ENCODE peak calls at places on chromosome 16, in four cellular contexts. I is MM.1S, Y is AG04450, U is natural killer cell. W is an unnamed sample.

GRCh38 chr16:27390157-27390556 is 11.8 kb upstream of the IL21R start:
- DNase-seq in Y (no peak), I (no peak), U (no peak), W (no peak)

GRCh38 chr16:29316673-29317237 is 89.8 kb downstream of the NPIPB11 start:
- DNase-seq in U (no peak), Y (no peak), I (no peak), W (no peak)

GRCh38 chr16:23359092-23359760 is 57.1 kb downstream of the SCNN1B start:
- DNase-seq in Y (no peak), U (no peak), I (no peak), W (no peak)

GRCh38 chr16:73172621-73173312 is 124.8 kb upstream of the ZFHX3 start:
- DNase-seq in I (no peak), U (no peak), Y (peak), W (no peak)

GRCh38 chr16:3045758-3046505 is 429 bp upstream of the MMP25 start:
- DNase-seq in U (peak), I (no peak), Y (no peak), W (peak)

GRCh38 chr16:30660424-30661251 is 2.4 kb downstream of the FBRS start:
- DNase-seq in U (peak), I (peak), Y (no peak), W (peak)

GRCh38 chr16:88686062-88686438 is 257 bp downstream of the SNAI3 start:
- DNase-seq in U (no peak), I (peak), Y (no peak), W (peak)

GRCh38 chr16:1884155-1884760 is 12.3 kb upstream of the MEIOB start:
- DNase-seq in Y (no peak), I (no peak), U (no peak), W (no peak)

GRCh38 chr16:69893086-69893485 is 58.0 kb upstream of the CLEC18A start:
- DNase-seq in I (no peak), U (no peak), Y (no peak), W (no peak)

GRCh38 chr16:72024862-72025382 is 16.4 kb downstream of the DHODH start:
- DNase-seq in U (no peak), Y (no peak), I (no peak), W (no peak)

GRCh38 chr16:30957456-30958163 is at the start of gene SETD1A:
- DNase-seq in Y (peak), I (peak), U (peak), W (peak)

GRCh38 chr16:79627092-79627491 is 26.6 kb upstream of the MAF start:
- DNase-seq in U (no peak), I (no peak), Y (no peak), W (no peak)

GRCh38 chr16:29898135-29898534 is 1.2 kb downstream of the SEZ6L2 start:
- DNase-seq in Y (no peak), U (no peak), I (no peak), W (no peak)

GRCh38 chr16:24580665-24581064 is 41.3 kb downstream of the RBBP6 start:
- DNase-seq in I (no peak), U (no peak), Y (peak), W (peak)
- TF ChIP-seq CTCF in I (no peak), U (no peak), Y (peak), W (peak)

GRCh38 chr16:60945225-60945624 is 1091.0 kb downstream of the CDH8 start:
- DNase-seq in I (peak), U (no peak), Y (no peak), W (no peak)
- TF ChIP-seq CTCF in I (no peak), U (no peak), Y (no peak), W (no peak)

DNA sequence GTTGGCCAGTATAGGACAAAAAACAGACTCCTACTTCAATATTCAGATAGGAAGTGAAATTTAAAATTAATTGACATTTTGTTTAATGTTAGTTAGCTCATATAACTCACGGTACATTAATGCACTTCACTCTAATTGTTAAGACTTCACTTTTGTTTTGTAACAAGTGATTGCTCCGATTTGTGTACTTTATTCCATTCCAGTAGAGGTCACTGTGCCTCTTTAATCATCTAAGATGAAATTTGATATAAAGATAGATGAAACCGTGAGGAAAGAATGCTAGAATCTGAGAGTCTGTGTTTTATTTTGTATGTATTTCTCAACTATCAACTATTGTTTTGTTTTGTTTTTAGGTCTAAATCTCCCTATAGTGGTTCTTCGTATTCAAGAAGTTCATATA is 29.0 kb downstream of the RBBP6 start:
- DNase-seq in U (no peak), Y (no peak), I (no peak), W (no peak)
- TF ChIP-seq CTCF in U (no peak), Y (peak), I (peak), W (no peak)

GRCh38 chr16:21257284-21257683 is 20.8 kb downstream of the CRYM start:
- DNase-seq in I (no peak), U (no peak), Y (no peak), W (no peak)

GRCh38 chr16:21256636-21257035 is 21.5 kb downstream of the CRYM start:
- DNase-seq in Y (no peak), I (no peak), U (no peak), W (no peak)

GRCh38 chr16:21250072-21250923 is 16.8 kb downstream of the ANKS4B start:
- DNase-seq in Y (no peak), I (no peak), U (no peak), W (no peak)

DNA sequence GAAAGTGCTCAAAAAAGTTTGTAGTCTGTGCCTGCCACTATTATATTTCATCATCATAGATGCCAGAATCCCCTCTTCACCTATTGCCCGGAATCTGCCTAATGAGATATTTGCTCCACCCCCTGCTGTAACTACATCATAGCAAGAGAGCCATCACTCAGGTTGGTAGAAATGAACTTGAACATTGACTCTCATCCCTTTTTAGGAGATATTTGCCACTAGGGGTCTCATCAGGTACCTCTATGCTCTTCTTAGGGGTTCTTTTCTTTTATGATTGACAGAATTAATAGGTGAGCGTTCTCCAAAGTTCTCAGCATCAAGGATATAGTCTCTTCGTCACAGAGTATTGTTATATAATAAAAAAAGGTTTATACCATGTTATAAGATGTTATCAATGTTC is 20.0 kb downstream of the ANKS4B start:
- DNase-seq in U (no peak), I (no peak), Y (no peak), W (no peak)
- TF ChIP-seq CTCF in U (no peak), I (no peak), Y (no peak), W (no peak)

GRCh38 chr16:53511084-53511402 is 8.0 kb upstream of the AKTIP start:
- DNase-seq in U (no peak), I (no peak), Y (no peak), W (no peak)

GRCh38 chr16:53507464-53508180 is 4.6 kb upstream of the AKTIP start:
- DNase-seq in I (no peak), U (no peak), Y (no peak), W (no peak)

GRCh38 chr16:53509906-53510703 is 7.1 kb upstream of the AKTIP start:
- DNase-seq in Y (peak), I (peak), U (peak), W (peak)

GRCh38 chr16:53511403-53512280 is 8.6 kb upstream of the AKTIP start:
- DNase-seq in Y (no peak), I (no peak), U (no peak), W (no peak)

GRCh38 chr16:53510704-53511070 is 7.7 kb upstream of the AKTIP start:
- DNase-seq in Y (no peak), I (no peak), U (no peak), W (no peak)
- TF ChIP-seq CTCF in Y (no peak), I (no peak), U (peak), W (no peak)